ENCODE peak calls at places on chromosome 19, in nine cellular contexts. R, Q, K, X, N, V, J, W and M are unnamed samples.

GRCh38 chr19:16702123-16702522 is 17.5 kb upstream of the NWD1 start:
- DNase-seq in R (no peak), Q (peak; percentile 93), K (no peak), X (peak; percentile 46), N (peak; percentile 66), V (no peak), J (peak; percentile 77), W (no peak), M (peak; percentile 30)

GRCh38 chr19:17348700-17349099 is 11.3 kb downstream of the GTPBP3 start:
- DNase-seq in R (no peak), Q (peak; percentile 87), K (peak; percentile 45), X (peak; percentile 46), N (peak; percentile 53), V (peak; percentile 67), J (peak; percentile 67), W (no peak), M (peak; percentile 81)

GRCh38 chr19:18348171-18348570 is 7.8 kb downstream of the PGPEP1 start:
- DNase-seq in R (no peak), Q (no peak), K (no peak), X (no peak), N (no peak), V (no peak), J (no peak), W (no peak), M (no peak)

GRCh38 chr19:41409288-41409687 is 11.7 kb downstream of the BCKDHA start:
- DNase-seq in R (no peak), Q (peak; percentile 71), K (no peak), X (peak; percentile 12), N (peak; percentile 40), V (no peak), J (peak; percentile 20), W (peak; percentile 55), M (peak; percentile 51)

GRCh38 chr19:2775556-2776430 is 7.3 kb downstream of the SGTA start:
- DNase-seq in R (no peak), Q (no peak), K (no peak), X (no peak), N (peak; percentile 35), V (no peak), J (peak; percentile 86), W (peak; percentile 45), M (peak; percentile 19)

GRCh38 chr19:1478934-1479707 is at the start of gene C19orf25:
- DNase-seq in R (peak; percentile 82), Q (peak; percentile 96), K (peak; percentile 89), X (peak; percentile 68), N (peak; percentile 89), V (peak; percentile 97), J (peak; percentile 88), W (peak; percentile 97), M (peak; percentile 94)

GRCh38 chr19:869245-870177 is 10.0 kb downstream of the CFD start:
- DNase-seq in R (no peak), Q (peak; percentile 92), K (no peak), X (peak; percentile 90), N (peak; percentile 96), V (no peak), J (peak; percentile 96), W (peak; percentile 65), M (peak; percentile 89)

GRCh38 chr19:34667349-34668076 is 9.4 kb downstream of the SCGB2B2 start:
- DNase-seq in R (no peak), Q (peak; percentile 14), K (no peak), X (no peak), N (peak; percentile 27), V (no peak), J (peak; percentile 15), W (no peak), M (peak; percentile 16)

GRCh38 chr19:13004273-13004672 is 9.0 kb downstream of the NFIX start:
- DNase-seq in R (no peak), Q (no peak), K (no peak), X (no peak), N (no peak), V (peak; percentile 63), J (no peak), W (peak; percentile 74), M (no peak)

GRCh38 chr19:52200044-52200443 is 10.2 kb downstream of the PPP2R1A start:
- DNase-seq in R (no peak), Q (no peak), K (no peak), X (no peak), N (peak; percentile 78), V (no peak), J (peak; percentile 90), W (no peak), M (peak; percentile 85)

GRCh38 chr19:35225951-35226350 is 2.6 kb downstream of the FAM187B start:
- DNase-seq in R (no peak), Q (no peak), K (no peak), X (no peak), N (no peak), V (no peak), J (no peak), W (no peak), M (no peak)

GRCh38 chr19:36008336-36008978 is at the start of gene SYNE4:
- DNase-seq in R (no peak), Q (peak; percentile 47), K (no peak), X (no peak), N (no peak), V (peak; percentile 83), J (no peak), W (peak; percentile 81), M (no peak)

GRCh38 chr19:35337984-35338296 is 9.0 kb downstream of the CD22 start:
- DNase-seq in R (no peak), Q (no peak), K (no peak), X (no peak), N (no peak), V (no peak), J (no peak), W (no peak), M (no peak)

GRCh38 chr19:41175825-41176734 is 16.9 kb upstream of the CYP2S1 start:
- DNase-seq in R (peak; percentile 6), Q (peak; percentile 81), K (peak; percentile 31), X (peak; percentile 59), N (peak; percentile 76), V (peak; percentile 68), J (peak; percentile 59), W (peak; percentile 88), M (peak; percentile 63)

GRCh38 chr19:33132425-33132824 is 511 bp downstream of the WDR88 start:
- DNase-seq in R (no peak), Q (no peak), K (peak; percentile 37), X (no peak), N (no peak), V (no peak), J (no peak), W (no peak), M (no peak)

GRCh38 chr19:16886305-16886880 is 2.4 kb upstream of the F2RL3 start:
- DNase-seq in R (no peak), Q (peak; percentile 91), K (no peak), X (no peak), N (peak; percentile 46), V (no peak), J (peak; percentile 92), W (no peak), M (peak; percentile 96)

GRCh38 chr19:8460516-8461298 is 15.9 kb downstream of the HNRNPM start:
- DNase-seq in R (no peak), Q (no peak), K (no peak), X (no peak), N (no peak), V (no peak), J (peak; percentile 57), W (no peak), M (no peak)

GRCh38 chr19:41808663-41809566 is 12.5 kb downstream of the CEACAM3 start:
- DNase-seq in R (no peak), Q (no peak), K (no peak), X (no peak), N (no peak), V (no peak), J (no peak), W (no peak), M (no peak)

DNA sequence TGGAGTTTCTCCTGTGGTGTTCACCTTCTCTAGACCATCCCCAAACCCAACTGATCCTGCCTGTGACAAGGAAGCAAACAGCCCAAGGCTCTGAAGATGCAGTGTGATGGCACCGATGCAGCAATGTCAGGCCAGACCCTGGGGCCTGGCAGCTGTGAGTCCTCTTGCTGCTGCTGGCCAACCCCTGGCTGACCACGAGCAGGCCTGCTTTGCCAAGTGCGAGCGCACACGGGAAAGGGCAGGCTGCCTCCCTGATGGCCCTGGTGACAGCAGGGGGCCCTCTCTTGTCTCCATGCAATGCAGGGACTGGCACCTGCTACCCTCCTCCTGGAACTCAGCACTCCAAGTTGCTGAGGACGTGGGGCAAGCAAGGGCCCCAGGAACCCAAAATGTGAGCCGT is 5.4 kb upstream of the VSTM2B start:
- DNase-seq in R (no peak), Q (no peak), K (no peak), X (no peak), N (no peak), V (peak; percentile 17), J (no peak), W (no peak), M (no peak)
- TF ChIP-seq CTCF in R (no peak), Q (no peak), K (no peak), X (no peak), N (no peak), V (no peak), J (no peak), W (no peak), M (no peak)

DNA sequence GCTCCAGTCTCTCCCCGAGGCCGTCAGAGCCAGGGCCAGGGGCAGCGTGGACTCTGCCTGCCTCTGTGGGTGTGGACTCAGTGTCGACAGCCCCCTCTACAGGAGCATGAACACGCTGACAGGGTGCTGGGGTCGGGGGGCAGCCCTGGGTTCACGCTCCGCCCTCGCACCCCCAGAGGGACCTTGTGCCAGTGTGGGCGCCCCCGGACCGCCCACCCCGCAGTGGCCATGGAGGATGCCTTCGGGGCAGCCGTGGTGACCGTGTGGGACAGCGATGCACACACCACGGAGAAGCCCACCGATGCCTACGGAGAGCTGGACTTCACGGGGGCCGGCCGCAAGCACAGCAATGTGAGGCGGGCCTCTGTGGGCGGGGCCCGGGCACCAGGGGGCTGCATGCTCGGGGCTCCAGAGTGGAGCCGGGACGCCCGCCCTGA is 8.3 kb downstream of the TRPM4 start:
- DNase-seq in R (no peak), Q (no peak), K (no peak), X (no peak), N (no peak), V (peak; percentile 61), J (no peak), W (no peak), M (no peak)
- TF ChIP-seq CTCF in R (no peak), Q (no peak), K (no peak), X (no peak), N (no peak), V (no peak), J (no peak), W (no peak), M (no peak)

DNA sequence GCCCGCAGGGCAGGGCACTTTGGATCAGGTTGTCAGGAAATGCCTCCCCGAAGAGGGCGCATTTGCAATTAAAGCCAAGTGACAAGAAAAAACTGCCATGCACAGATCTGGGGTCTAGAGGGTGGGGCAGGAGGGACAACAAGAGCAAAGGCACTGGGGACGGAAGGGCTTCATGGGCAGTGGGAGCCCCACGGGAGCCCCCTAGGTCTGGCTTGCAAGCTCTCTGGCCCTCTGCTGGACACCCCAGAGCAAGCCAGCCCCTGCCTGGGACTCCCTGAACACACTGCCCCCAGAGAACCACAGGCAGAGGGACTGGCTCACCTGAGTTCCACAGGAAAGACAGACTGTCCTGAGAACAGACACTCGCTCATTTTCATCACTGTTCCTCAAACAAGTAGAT is 30.2 kb upstream of the C19orf12 start:
- DNase-seq in R (no peak), Q (no peak), K (peak; percentile 33), X (no peak), N (no peak), V (no peak), J (no peak), W (no peak), M (no peak)
- TF ChIP-seq CTCF in R (no peak), Q (peak; percentile 9), K (peak; percentile 23), X (peak; percentile 29), N (no peak), V (no peak), J (peak; percentile 7), W (no peak), M (peak; percentile 14)

GRCh38 chr19:10000171-10000826 is 10.0 kb downstream of the COL5A3 start:
- DNase-seq in R (peak; percentile 81), Q (peak; percentile 69), K (peak; percentile 81), X (no peak), N (peak; percentile 70), V (no peak), J (peak; percentile 66), W (peak; percentile 72), M (peak; percentile 72)
- TF ChIP-seq CTCF in R (peak; percentile 83), Q (peak; percentile 70), K (peak; percentile 79), X (peak; percentile 96), N (peak; percentile 89), V (peak; percentile 64), J (peak; percentile 86), W (peak; percentile 69), M (peak; percentile 87)